ENCODE peak calls at places on chromosomes 7 and 10, in eight cellular contexts. One of them, this sample, is unnamed.

GRCh38 chr7:101913876-101914275 is 96.5 kb downstream of the CUX1 start:
- DNase-seq in fibroblast of lung: peak; percentile 88
- DNase-seq in IMR-90: peak; percentile 76
- DNase-seq in uterus: no peak
- DNase-seq in neural progenitor cell: no peak
- DNase-seq in ovary: no peak
- DNase-seq in SJSA1: no peak
- DNase-seq in heart right ventricle: no peak
- DNase-seq in this sample: no peak

GRCh38 chr7:28395806-28396205 is 16.5 kb upstream of the CREB5 start:
- DNase-seq in fibroblast of lung: peak; percentile 47
- DNase-seq in IMR-90: no peak
- DNase-seq in uterus: no peak
- DNase-seq in neural progenitor cell: no peak
- DNase-seq in ovary: no peak
- DNase-seq in SJSA1: no peak
- DNase-seq in heart right ventricle: no peak
- DNase-seq in this sample: no peak

GRCh38 chr10:2173328-2173727 is 436.0 kb upstream of the ADARB2 start:
- DNase-seq in fibroblast of lung: no peak
- DNase-seq in IMR-90: no peak
- DNase-seq in uterus: no peak
- DNase-seq in neural progenitor cell: no peak
- DNase-seq in ovary: no peak
- DNase-seq in SJSA1: no peak
- DNase-seq in heart right ventricle: no peak
- DNase-seq in this sample: no peak

GRCh38 chr7:91089382-91089963 is 174.8 kb upstream of the FZD1 start:
- DNase-seq in fibroblast of lung: peak; percentile 70
- DNase-seq in IMR-90: peak; percentile 48
- DNase-seq in uterus: no peak
- DNase-seq in neural progenitor cell: peak; percentile 48
- DNase-seq in ovary: no peak
- DNase-seq in SJSA1: peak; percentile 46
- DNase-seq in heart right ventricle: no peak
- DNase-seq in this sample: peak; percentile 20

GRCh38 chr7:127782550-127783266 is 130.7 kb downstream of the SND1 start:
- DNase-seq in fibroblast of lung: peak; percentile 49
- DNase-seq in IMR-90: peak; percentile 38
- DNase-seq in uterus: no peak
- DNase-seq in neural progenitor cell: no peak
- DNase-seq in ovary: no peak
- DNase-seq in SJSA1: no peak
- DNase-seq in heart right ventricle: no peak
- DNase-seq in this sample: no peak

GRCh38 chr7:132580717-132581285 is 4.5 kb upstream of the PLXNA4 start:
- DNase-seq in fibroblast of lung: peak; percentile 82
- DNase-seq in IMR-90: peak; percentile 64
- DNase-seq in uterus: peak; percentile 74
- DNase-seq in neural progenitor cell: peak; percentile 87
- DNase-seq in ovary: peak; percentile 79
- DNase-seq in SJSA1: peak; percentile 30
- DNase-seq in heart right ventricle: peak; percentile 36
- DNase-seq in this sample: peak; percentile 59

GRCh38 chr10:11823989-11824346 is 812 bp downstream of the PROSER2 start:
- DNase-seq in fibroblast of lung: peak; percentile 18
- DNase-seq in IMR-90: peak; percentile 15
- DNase-seq in uterus: no peak
- DNase-seq in neural progenitor cell: no peak
- DNase-seq in ovary: no peak
- DNase-seq in SJSA1: peak; percentile 57
- DNase-seq in heart right ventricle: no peak
- DNase-seq in this sample: no peak

GRCh38 chr7:74514131-74514591 is 60.5 kb downstream of the GTF2IRD1 start:
- DNase-seq in fibroblast of lung: no peak
- DNase-seq in IMR-90: no peak
- DNase-seq in uterus: no peak
- DNase-seq in neural progenitor cell: no peak
- DNase-seq in ovary: no peak
- DNase-seq in SJSA1: no peak
- DNase-seq in heart right ventricle: no peak
- DNase-seq in this sample: no peak

GRCh38 chr7:88344956-88345832 is 38.5 kb upstream of the STEAP4 start:
- DNase-seq in fibroblast of lung: peak; percentile 5
- DNase-seq in IMR-90: no peak
- DNase-seq in uterus: peak; percentile 22
- DNase-seq in neural progenitor cell: peak; percentile 82
- DNase-seq in ovary: peak; percentile 39
- DNase-seq in SJSA1: no peak
- DNase-seq in heart right ventricle: peak; percentile 53
- DNase-seq in this sample: peak; percentile 69

GRCh38 chr7:51102828-51103227 is 213.8 kb downstream of the COBL start:
- DNase-seq in fibroblast of lung: no peak
- DNase-seq in IMR-90: no peak
- DNase-seq in uterus: no peak
- DNase-seq in neural progenitor cell: no peak
- DNase-seq in ovary: no peak
- DNase-seq in SJSA1: no peak
- DNase-seq in heart right ventricle: no peak
- DNase-seq in this sample: no peak

GRCh38 chr7:140685407-140686087 is 11.0 kb upstream of the NDUFB2 start:
- DNase-seq in fibroblast of lung: no peak
- DNase-seq in IMR-90: no peak
- DNase-seq in uterus: no peak
- DNase-seq in neural progenitor cell: no peak
- DNase-seq in ovary: no peak
- DNase-seq in SJSA1: no peak
- DNase-seq in heart right ventricle: no peak
- DNase-seq in this sample: no peak

GRCh38 chr10:22825841-22826240 is 102.0 kb upstream of the ARMC3 start:
- DNase-seq in fibroblast of lung: no peak
- DNase-seq in IMR-90: no peak
- DNase-seq in uterus: no peak
- DNase-seq in neural progenitor cell: no peak
- DNase-seq in ovary: no peak
- DNase-seq in SJSA1: no peak
- DNase-seq in heart right ventricle: no peak
- DNase-seq in this sample: no peak

GRCh38 chr10:30882281-30882680 is 149.4 kb downstream of the ZNF438 start:
- DNase-seq in fibroblast of lung: peak; percentile 84
- DNase-seq in IMR-90: peak; percentile 57
- DNase-seq in uterus: no peak
- DNase-seq in neural progenitor cell: no peak
- DNase-seq in ovary: no peak
- DNase-seq in SJSA1: no peak
- DNase-seq in heart right ventricle: no peak
- DNase-seq in this sample: no peak

GRCh38 chr10:43380610-43381222 is 9.3 kb downstream of the FXYD4 start:
- DNase-seq in fibroblast of lung: peak; percentile 76
- DNase-seq in IMR-90: peak; percentile 44
- DNase-seq in uterus: no peak
- DNase-seq in neural progenitor cell: no peak
- DNase-seq in ovary: no peak
- DNase-seq in SJSA1: no peak
- DNase-seq in heart right ventricle: no peak
- DNase-seq in this sample: no peak

GRCh38 chr10:72794260-72794659 is 99.3 kb upstream of the OIT3 start:
- DNase-seq in fibroblast of lung: peak; percentile 41
- DNase-seq in IMR-90: peak; percentile 47
- DNase-seq in uterus: no peak
- DNase-seq in neural progenitor cell: no peak
- DNase-seq in ovary: no peak
- DNase-seq in SJSA1: no peak
- DNase-seq in heart right ventricle: no peak
- DNase-seq in this sample: no peak

GRCh38 chr7:143171697-143172096 is 11.5 kb upstream of the TAS2R39 start:
- DNase-seq in fibroblast of lung: no peak
- DNase-seq in IMR-90: no peak
- DNase-seq in uterus: no peak
- DNase-seq in neural progenitor cell: no peak
- DNase-seq in ovary: no peak
- DNase-seq in SJSA1: no peak
- DNase-seq in heart right ventricle: no peak
- DNase-seq in this sample: no peak

GRCh38 chr7:46576950-46577349 is 655.9 kb upstream of the IGFBP3 start:
- DNase-seq in fibroblast of lung: no peak
- DNase-seq in IMR-90: peak; percentile 55
- DNase-seq in uterus: no peak
- DNase-seq in neural progenitor cell: no peak
- DNase-seq in ovary: no peak
- DNase-seq in SJSA1: no peak
- DNase-seq in heart right ventricle: no peak
- DNase-seq in this sample: no peak

GRCh38 chr10:79242620-79243152 is 104.6 kb upstream of the PPIF start:
- DNase-seq in fibroblast of lung: peak; percentile 78
- DNase-seq in IMR-90: peak; percentile 87
- DNase-seq in uterus: peak; percentile 71
- DNase-seq in neural progenitor cell: peak; percentile 88
- DNase-seq in ovary: peak; percentile 85
- DNase-seq in SJSA1: no peak
- DNase-seq in heart right ventricle: peak; percentile 68
- DNase-seq in this sample: no peak

GRCh38 chr10:113561214-113561613 is 8.4 kb downstream of the HABP2 start:
- DNase-seq in fibroblast of lung: no peak
- DNase-seq in IMR-90: no peak
- DNase-seq in uterus: no peak
- DNase-seq in neural progenitor cell: no peak
- DNase-seq in ovary: no peak
- DNase-seq in SJSA1: no peak
- DNase-seq in heart right ventricle: no peak
- DNase-seq in this sample: no peak

GRCh38 chr10:113562108-113562507 is 9.3 kb downstream of the HABP2 start:
- DNase-seq in fibroblast of lung: no peak
- DNase-seq in IMR-90: no peak
- DNase-seq in uterus: no peak
- DNase-seq in neural progenitor cell: no peak
- DNase-seq in ovary: no peak
- DNase-seq in SJSA1: no peak
- DNase-seq in heart right ventricle: no peak
- DNase-seq in this sample: no peak

GRCh38 chr10:113557389-113558321 is 4.8 kb downstream of the HABP2 start:
- DNase-seq in fibroblast of lung: peak; percentile 8
- DNase-seq in IMR-90: no peak
- DNase-seq in uterus: no peak
- DNase-seq in neural progenitor cell: peak; percentile 60
- DNase-seq in ovary: peak; percentile 56
- DNase-seq in SJSA1: no peak
- DNase-seq in heart right ventricle: no peak
- DNase-seq in this sample: no peak

GRCh38 chr10:113558336-113558735 is 5.5 kb downstream of the HABP2 start:
- DNase-seq in fibroblast of lung: no peak
- DNase-seq in IMR-90: no peak
- DNase-seq in uterus: no peak
- DNase-seq in neural progenitor cell: peak; percentile 80
- DNase-seq in ovary: no peak
- DNase-seq in SJSA1: no peak
- DNase-seq in heart right ventricle: no peak
- DNase-seq in this sample: peak; percentile 10

DNA sequence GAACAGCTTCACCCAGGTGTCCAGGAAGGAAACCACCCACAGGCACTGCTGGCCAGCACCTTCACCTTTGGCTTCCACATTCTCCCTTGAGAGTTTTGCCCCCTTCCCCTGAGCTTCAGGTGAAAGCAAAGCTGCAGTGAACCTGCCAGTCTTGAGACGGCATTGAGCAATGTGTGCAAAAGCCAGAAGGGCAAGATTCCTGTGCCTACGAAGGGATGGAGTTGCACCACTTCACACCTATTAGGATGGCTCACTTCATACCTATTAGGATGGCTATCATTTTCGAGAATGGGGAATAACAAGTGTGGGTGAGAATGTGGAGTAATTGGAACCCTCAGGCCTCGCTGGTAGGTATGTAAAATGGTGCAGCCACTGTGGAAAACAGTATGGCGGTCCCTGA is 7.2 kb downstream of the HABP2 start:
- DNase-seq in fibroblast of lung: no peak
- DNase-seq in IMR-90: no peak
- DNase-seq in uterus: no peak
- DNase-seq in neural progenitor cell: no peak
- DNase-seq in ovary: no peak
- DNase-seq in SJSA1: no peak
- DNase-seq in heart right ventricle: no peak
- DNase-seq in this sample: no peak
- H3K4me1 ChIP-seq in fibroblast of lung: no peaks in the 10 kb centered on the region
- H3K4me1 ChIP-seq in IMR-90: no peaks in the 10 kb centered on the region
- H3K4me1 ChIP-seq in uterus: no peaks in the 10 kb centered on the region
- H3K4me1 ChIP-seq in neural progenitor cell: peaks cover 38% of the 10 kb centered on the region
- H3K4me1 ChIP-seq in ovary: peaks cover 11% of the 10 kb centered on the region
- H3K4me1 ChIP-seq in SJSA1: peaks cover 3% of the 10 kb centered on the region
- H3K4me1 ChIP-seq in heart right ventricle: peaks cover 14% of the 10 kb centered on the region
- H3K4me1 ChIP-seq in this sample: peaks cover 5% of the 10 kb centered on the region

GRCh38 chr7:116211913-116212596 is 1.7 kb downstream of the TES start:
- DNase-seq in fibroblast of lung: peak; percentile 50
- DNase-seq in IMR-90: peak; percentile 31
- DNase-seq in uterus: no peak
- DNase-seq in neural progenitor cell: no peak
- DNase-seq in ovary: no peak
- DNase-seq in SJSA1: peak; percentile 57
- DNase-seq in heart right ventricle: no peak
- DNase-seq in this sample: no peak
- H3K4me1 ChIP-seq in fibroblast of lung: peaks cover 2% of the 10 kb centered on the region
- H3K4me1 ChIP-seq in IMR-90: peaks cover 2% of the 10 kb centered on the region
- H3K4me1 ChIP-seq in uterus: no peaks in the 10 kb centered on the region
- H3K4me1 ChIP-seq in neural progenitor cell: no peaks in the 10 kb centered on the region
- H3K4me1 ChIP-seq in ovary: peaks cover 3% of the 10 kb centered on the region
- H3K4me1 ChIP-seq in SJSA1: peaks cover 50% of the 10 kb centered on the region
- H3K4me1 ChIP-seq in heart right ventricle: peaks cover 46% of the 10 kb centered on the region
- H3K4me1 ChIP-seq in this sample: peaks cover 5% of the 10 kb centered on the region

GRCh38 chr10:32048282-32048681 is 7.9 kb downstream of the KIF5B start:
- DNase-seq in fibroblast of lung: no peak
- DNase-seq in IMR-90: no peak
- DNase-seq in uterus: no peak
- DNase-seq in neural progenitor cell: no peak
- DNase-seq in ovary: no peak
- DNase-seq in SJSA1: no peak
- DNase-seq in heart right ventricle: no peak
- DNase-seq in this sample: no peak
- H3K4me1 ChIP-seq in fibroblast of lung: peaks cover 7% of the 10 kb centered on the region
- H3K4me1 ChIP-seq in IMR-90: peaks cover 11% of the 10 kb centered on the region
- H3K4me1 ChIP-seq in uterus: no peaks in the 10 kb centered on the region
- H3K4me1 ChIP-seq in neural progenitor cell: peaks cover 32% of the 10 kb centered on the region
- H3K4me1 ChIP-seq in ovary: peaks cover 5% of the 10 kb centered on the region
- H3K4me1 ChIP-seq in SJSA1: peaks cover 11% of the 10 kb centered on the region
- H3K4me1 ChIP-seq in heart right ventricle: peaks cover 83% of the 10 kb centered on the region
- H3K4me1 ChIP-seq in this sample: peaks cover 40% of the 10 kb centered on the region

GRCh38 chr7:22305706-22306105 is 51.2 kb downstream of the RAPGEF5 start:
- DNase-seq in fibroblast of lung: no peak
- DNase-seq in IMR-90: no peak
- DNase-seq in uterus: no peak
- DNase-seq in neural progenitor cell: no peak
- DNase-seq in ovary: no peak
- DNase-seq in SJSA1: no peak
- DNase-seq in heart right ventricle: no peak
- DNase-seq in this sample: no peak
- H3K4me1 ChIP-seq in fibroblast of lung: no peaks in the 10 kb centered on the region
- H3K4me1 ChIP-seq in IMR-90: no peaks in the 10 kb centered on the region
- H3K4me1 ChIP-seq in uterus: no peaks in the 10 kb centered on the region
- H3K4me1 ChIP-seq in neural progenitor cell: no peaks in the 10 kb centered on the region
- H3K4me1 ChIP-seq in ovary: no peaks in the 10 kb centered on the region
- H3K4me1 ChIP-seq in SJSA1: no peaks in the 10 kb centered on the region
- H3K4me1 ChIP-seq in heart right ventricle: no peaks in the 10 kb centered on the region
- H3K4me1 ChIP-seq in this sample: no peaks in the 10 kb centered on the region

GRCh38 chr10:32307609-32308008 is 39.3 kb downstream of the EPC1 start:
- DNase-seq in fibroblast of lung: no peak
- DNase-seq in IMR-90: no peak
- DNase-seq in uterus: no peak
- DNase-seq in neural progenitor cell: no peak
- DNase-seq in ovary: no peak
- DNase-seq in SJSA1: no peak
- DNase-seq in heart right ventricle: no peak
- DNase-seq in this sample: no peak
- H3K4me1 ChIP-seq in fibroblast of lung: no peaks in the 10 kb centered on the region
- H3K4me1 ChIP-seq in IMR-90: no peaks in the 10 kb centered on the region
- H3K4me1 ChIP-seq in uterus: no peaks in the 10 kb centered on the region
- H3K4me1 ChIP-seq in neural progenitor cell: no peaks in the 10 kb centered on the region
- H3K4me1 ChIP-seq in ovary: peaks cover 7% of the 10 kb centered on the region
- H3K4me1 ChIP-seq in SJSA1: no peaks in the 10 kb centered on the region
- H3K4me1 ChIP-seq in heart right ventricle: peaks cover 66% of the 10 kb centered on the region
- H3K4me1 ChIP-seq in this sample: no peaks in the 10 kb centered on the region